ENCODE peak calls at places on chromosomes 4 and X, in nine cellular contexts. One of them, this sample, is unnamed.

GRCh38 chr4:76950052-76950845 is 697 bp downstream of the SEPTIN11 start:
- DNase-seq in SK-N-MC: no peak
- DNase-seq in CD8-positive, alpha-beta T cell: peak; percentile 49
- DNase-seq in lower leg skin: peak; percentile 92
- DNase-seq in astrocyte of the spinal cord: no peak
- DNase-seq in choroid plexus epithelial cell: peak; percentile 58
- DNase-seq in CD4-positive, alpha-beta memory T cell: peak; percentile 49
- DNase-seq in endodermal cell: peak; percentile 80
- DNase-seq in epithelial cell of esophagus: peak; percentile 46
- DNase-seq in this sample: peak; percentile 66

GRCh38 chrX:103404225-103405008 is 28.1 kb downstream of the BEX3 start:
- DNase-seq in astrocyte of the spinal cord: peak; percentile 86
- DNase-seq in epithelial cell of esophagus: peak; percentile 54
- DNase-seq in CD8-positive, alpha-beta T cell: peak; percentile 24
- DNase-seq in choroid plexus epithelial cell: peak; percentile 94
- DNase-seq in endodermal cell: peak; percentile 92
- DNase-seq in lower leg skin: no peak
- DNase-seq in SK-N-MC: no peak
- DNase-seq in CD4-positive, alpha-beta memory T cell: peak; percentile 18
- DNase-seq in this sample: peak; percentile 88

GRCh38 chr4:104420766-104421165 is 73.9 kb downstream of the CXXC4 start:
- DNase-seq in epithelial cell of esophagus: no peak
- DNase-seq in lower leg skin: no peak
- DNase-seq in astrocyte of the spinal cord: peak; percentile 52
- DNase-seq in CD8-positive, alpha-beta T cell: no peak
- DNase-seq in endodermal cell: peak; percentile 58
- DNase-seq in SK-N-MC: no peak
- DNase-seq in choroid plexus epithelial cell: no peak
- DNase-seq in CD4-positive, alpha-beta memory T cell: no peak
- DNase-seq in this sample: no peak

GRCh38 chr4:31045724-31046318 is 325.7 kb downstream of the PCDH7 start:
- DNase-seq in choroid plexus epithelial cell: peak; percentile 62
- DNase-seq in SK-N-MC: no peak
- DNase-seq in CD8-positive, alpha-beta T cell: no peak
- DNase-seq in epithelial cell of esophagus: peak; percentile 69
- DNase-seq in astrocyte of the spinal cord: peak; percentile 45
- DNase-seq in endodermal cell: peak; percentile 53
- DNase-seq in lower leg skin: no peak
- DNase-seq in CD4-positive, alpha-beta memory T cell: no peak
- DNase-seq in this sample: peak; percentile 13

GRCh38 chrX:110276778-110277177 is 41.1 kb downstream of the AMMECR1 start:
- DNase-seq in CD8-positive, alpha-beta T cell: no peak
- DNase-seq in astrocyte of the spinal cord: no peak
- DNase-seq in SK-N-MC: no peak
- DNase-seq in choroid plexus epithelial cell: no peak
- DNase-seq in endodermal cell: no peak
- DNase-seq in lower leg skin: no peak
- DNase-seq in epithelial cell of esophagus: no peak
- DNase-seq in CD4-positive, alpha-beta memory T cell: no peak
- DNase-seq in this sample: no peak

GRCh38 chr4:33914386-33914785 is 2329.9 kb downstream of the ARAP2 start:
- DNase-seq in choroid plexus epithelial cell: no peak
- DNase-seq in SK-N-MC: no peak
- DNase-seq in CD8-positive, alpha-beta T cell: no peak
- DNase-seq in astrocyte of the spinal cord: peak; percentile 32
- DNase-seq in endodermal cell: no peak
- DNase-seq in lower leg skin: no peak
- DNase-seq in epithelial cell of esophagus: no peak
- DNase-seq in CD4-positive, alpha-beta memory T cell: no peak
- DNase-seq in this sample: no peak

GRCh38 chr4:36348403-36348938 is 67.1 kb downstream of the DTHD1 start:
- DNase-seq in endodermal cell: no peak
- DNase-seq in CD8-positive, alpha-beta T cell: no peak
- DNase-seq in epithelial cell of esophagus: no peak
- DNase-seq in SK-N-MC: no peak
- DNase-seq in astrocyte of the spinal cord: no peak
- DNase-seq in CD4-positive, alpha-beta memory T cell: no peak
- DNase-seq in choroid plexus epithelial cell: no peak
- DNase-seq in lower leg skin: no peak
- DNase-seq in this sample: no peak

GRCh38 chrX:153864101-153864500 is 21.9 kb downstream of the L1CAM start:
- DNase-seq in SK-N-MC: no peak
- DNase-seq in lower leg skin: no peak
- DNase-seq in endodermal cell: no peak
- DNase-seq in astrocyte of the spinal cord: no peak
- DNase-seq in choroid plexus epithelial cell: no peak
- DNase-seq in epithelial cell of esophagus: no peak
- DNase-seq in CD8-positive, alpha-beta T cell: no peak
- DNase-seq in CD4-positive, alpha-beta memory T cell: no peak
- DNase-seq in this sample: no peak

GRCh38 chrX:139924069-139924695 is 8.7 kb downstream of the ATP11C start:
- DNase-seq in astrocyte of the spinal cord: no peak
- DNase-seq in CD8-positive, alpha-beta T cell: no peak
- DNase-seq in CD4-positive, alpha-beta memory T cell: no peak
- DNase-seq in endodermal cell: no peak
- DNase-seq in SK-N-MC: no peak
- DNase-seq in lower leg skin: no peak
- DNase-seq in epithelial cell of esophagus: no peak
- DNase-seq in choroid plexus epithelial cell: no peak
- DNase-seq in this sample: no peak

GRCh38 chrX:13647709-13648212 is 5.2 kb upstream of the TCEANC start:
- DNase-seq in CD4-positive, alpha-beta memory T cell: no peak
- DNase-seq in astrocyte of the spinal cord: peak; percentile 55
- DNase-seq in epithelial cell of esophagus: peak; percentile 36
- DNase-seq in endodermal cell: no peak
- DNase-seq in lower leg skin: no peak
- DNase-seq in SK-N-MC: no peak
- DNase-seq in choroid plexus epithelial cell: peak; percentile 77
- DNase-seq in CD8-positive, alpha-beta T cell: peak; percentile 50
- DNase-seq in this sample: peak; percentile 89

GRCh38 chr4:18105023-18106011 is 83.8 kb upstream of the LCORL start:
- DNase-seq in lower leg skin: no peak
- DNase-seq in CD4-positive, alpha-beta memory T cell: no peak
- DNase-seq in astrocyte of the spinal cord: no peak
- DNase-seq in CD8-positive, alpha-beta T cell: no peak
- DNase-seq in epithelial cell of esophagus: peak; percentile 60
- DNase-seq in endodermal cell: no peak
- DNase-seq in choroid plexus epithelial cell: no peak
- DNase-seq in SK-N-MC: no peak
- DNase-seq in this sample: no peak

GRCh38 chr4:4642201-4643025 is 100.6 kb upstream of the STX18 start:
- DNase-seq in CD4-positive, alpha-beta memory T cell: no peak
- DNase-seq in CD8-positive, alpha-beta T cell: no peak
- DNase-seq in endodermal cell: peak; percentile 89
- DNase-seq in lower leg skin: no peak
- DNase-seq in choroid plexus epithelial cell: no peak
- DNase-seq in SK-N-MC: no peak
- DNase-seq in astrocyte of the spinal cord: no peak
- DNase-seq in epithelial cell of esophagus: no peak
- DNase-seq in this sample: no peak

GRCh38 chrX:86002076-86002896 is 45.1 kb downstream of the CHM start:
- DNase-seq in epithelial cell of esophagus: peak; percentile 51
- DNase-seq in endodermal cell: peak; percentile 92
- DNase-seq in choroid plexus epithelial cell: peak; percentile 73
- DNase-seq in CD8-positive, alpha-beta T cell: peak; percentile 12
- DNase-seq in astrocyte of the spinal cord: peak; percentile 60
- DNase-seq in CD4-positive, alpha-beta memory T cell: no peak
- DNase-seq in lower leg skin: no peak
- DNase-seq in SK-N-MC: no peak
- DNase-seq in this sample: peak; percentile 38

GRCh38 chr4:185730387-185730786 is 81.6 kb downstream of the SORBS2 start:
- DNase-seq in CD4-positive, alpha-beta memory T cell: no peak
- DNase-seq in astrocyte of the spinal cord: peak; percentile 73
- DNase-seq in CD8-positive, alpha-beta T cell: no peak
- DNase-seq in epithelial cell of esophagus: peak; percentile 53
- DNase-seq in SK-N-MC: no peak
- DNase-seq in endodermal cell: no peak
- DNase-seq in choroid plexus epithelial cell: peak; percentile 82
- DNase-seq in lower leg skin: no peak
- DNase-seq in this sample: no peak

GRCh38 chrX:13473666-13474516 is 95.5 kb upstream of the EGFL6 start:
- DNase-seq in CD4-positive, alpha-beta memory T cell: peak; percentile 30
- DNase-seq in lower leg skin: no peak
- DNase-seq in astrocyte of the spinal cord: peak; percentile 26
- DNase-seq in SK-N-MC: no peak
- DNase-seq in CD8-positive, alpha-beta T cell: peak; percentile 11
- DNase-seq in epithelial cell of esophagus: no peak
- DNase-seq in choroid plexus epithelial cell: peak; percentile 63
- DNase-seq in endodermal cell: no peak
- DNase-seq in this sample: peak; percentile 62

GRCh38 chr4:126939401-126939800 is 693.4 kb upstream of the INTU start:
- DNase-seq in CD4-positive, alpha-beta memory T cell: no peak
- DNase-seq in astrocyte of the spinal cord: peak; percentile 67
- DNase-seq in lower leg skin: no peak
- DNase-seq in choroid plexus epithelial cell: peak; percentile 81
- DNase-seq in SK-N-MC: no peak
- DNase-seq in CD8-positive, alpha-beta T cell: no peak
- DNase-seq in endodermal cell: no peak
- DNase-seq in epithelial cell of esophagus: peak; percentile 67
- DNase-seq in this sample: peak; percentile 52

GRCh38 chrX:115344885-115345653 is 55.6 kb downstream of the LUZP4 start:
- DNase-seq in astrocyte of the spinal cord: peak; percentile 96
- DNase-seq in CD8-positive, alpha-beta T cell: no peak
- DNase-seq in SK-N-MC: peak; percentile 82
- DNase-seq in epithelial cell of esophagus: peak; percentile 92
- DNase-seq in lower leg skin: peak; percentile 96
- DNase-seq in CD4-positive, alpha-beta memory T cell: no peak
- DNase-seq in endodermal cell: peak; percentile 83
- DNase-seq in choroid plexus epithelial cell: peak; percentile 98
- DNase-seq in this sample: peak; percentile 95
- H3K4me3 ChIP-seq in astrocyte of the spinal cord: no peak overlapping the region
- H3K4me3 ChIP-seq in CD8-positive, alpha-beta T cell: no peak overlapping the region
- H3K4me3 ChIP-seq in SK-N-MC: peak overlapping the region; percentile 46
- H3K4me3 ChIP-seq in epithelial cell of esophagus: no peak overlapping the region
- H3K4me3 ChIP-seq in lower leg skin: no peak overlapping the region
- H3K4me3 ChIP-seq in CD4-positive, alpha-beta memory T cell: no peak overlapping the region
- H3K4me3 ChIP-seq in endodermal cell: no peak overlapping the region
- H3K4me3 ChIP-seq in choroid plexus epithelial cell: no peak overlapping the region
- H3K4me3 ChIP-seq in this sample: no peak overlapping the region

GRCh38 chr4:153520227-153520626 is 54.1 kb downstream of the TMEM131L start:
- DNase-seq in choroid plexus epithelial cell: no peak
- DNase-seq in endodermal cell: no peak
- DNase-seq in epithelial cell of esophagus: no peak
- DNase-seq in SK-N-MC: no peak
- DNase-seq in lower leg skin: no peak
- DNase-seq in CD4-positive, alpha-beta memory T cell: no peak
- DNase-seq in astrocyte of the spinal cord: no peak
- DNase-seq in CD8-positive, alpha-beta T cell: no peak
- DNase-seq in this sample: no peak
- H3K4me3 ChIP-seq in choroid plexus epithelial cell: no peak overlapping the region
- H3K4me3 ChIP-seq in endodermal cell: no peak overlapping the region
- H3K4me3 ChIP-seq in epithelial cell of esophagus: no peak overlapping the region
- H3K4me3 ChIP-seq in SK-N-MC: no peak overlapping the region
- H3K4me3 ChIP-seq in lower leg skin: no peak overlapping the region
- H3K4me3 ChIP-seq in CD4-positive, alpha-beta memory T cell: no peak overlapping the region
- H3K4me3 ChIP-seq in astrocyte of the spinal cord: no peak overlapping the region
- H3K4me3 ChIP-seq in CD8-positive, alpha-beta T cell: no peak overlapping the region
- H3K4me3 ChIP-seq in this sample: no peak overlapping the region

GRCh38 chrX:69179380-69179911 is 14.2 kb upstream of the PJA1 start:
- DNase-seq in endodermal cell: peak; percentile 70
- DNase-seq in astrocyte of the spinal cord: peak; percentile 5
- DNase-seq in CD8-positive, alpha-beta T cell: no peak
- DNase-seq in epithelial cell of esophagus: no peak
- DNase-seq in SK-N-MC: no peak
- DNase-seq in choroid plexus epithelial cell: no peak
- DNase-seq in CD4-positive, alpha-beta memory T cell: no peak
- DNase-seq in lower leg skin: no peak
- DNase-seq in this sample: no peak
- H3K4me3 ChIP-seq in endodermal cell: no peak overlapping the region
- H3K4me3 ChIP-seq in astrocyte of the spinal cord: no peak overlapping the region
- H3K4me3 ChIP-seq in CD8-positive, alpha-beta T cell: no peak overlapping the region
- H3K4me3 ChIP-seq in epithelial cell of esophagus: no peak overlapping the region
- H3K4me3 ChIP-seq in SK-N-MC: no peak overlapping the region
- H3K4me3 ChIP-seq in choroid plexus epithelial cell: no peak overlapping the region
- H3K4me3 ChIP-seq in CD4-positive, alpha-beta memory T cell: no peak overlapping the region
- H3K4me3 ChIP-seq in lower leg skin: no peak overlapping the region
- H3K4me3 ChIP-seq in this sample: no peak overlapping the region

GRCh38 chr4:37451646-37452045 is 207.1 kb downstream of the NWD2 start:
- DNase-seq in CD8-positive, alpha-beta T cell: no peak
- DNase-seq in lower leg skin: no peak
- DNase-seq in endodermal cell: no peak
- DNase-seq in choroid plexus epithelial cell: no peak
- DNase-seq in epithelial cell of esophagus: peak; percentile 51
- DNase-seq in CD4-positive, alpha-beta memory T cell: no peak
- DNase-seq in astrocyte of the spinal cord: no peak
- DNase-seq in SK-N-MC: no peak
- DNase-seq in this sample: no peak

GRCh38 chr4:37455301-37456062 is 210.9 kb downstream of the NWD2 start:
- DNase-seq in choroid plexus epithelial cell: no peak
- DNase-seq in epithelial cell of esophagus: no peak
- DNase-seq in CD8-positive, alpha-beta T cell: no peak
- DNase-seq in endodermal cell: no peak
- DNase-seq in astrocyte of the spinal cord: no peak
- DNase-seq in CD4-positive, alpha-beta memory T cell: no peak
- DNase-seq in lower leg skin: no peak
- DNase-seq in SK-N-MC: no peak
- DNase-seq in this sample: no peak

GRCh38 chr4:37454263-37454800 is 209.8 kb downstream of the NWD2 start:
- DNase-seq in endodermal cell: peak; percentile 50
- DNase-seq in CD8-positive, alpha-beta T cell: no peak
- DNase-seq in astrocyte of the spinal cord: no peak
- DNase-seq in CD4-positive, alpha-beta memory T cell: no peak
- DNase-seq in choroid plexus epithelial cell: no peak
- DNase-seq in lower leg skin: no peak
- DNase-seq in epithelial cell of esophagus: no peak
- DNase-seq in SK-N-MC: no peak
- DNase-seq in this sample: no peak

GRCh38 chr4:37453004-37453360 is 208.4 kb downstream of the NWD2 start:
- DNase-seq in SK-N-MC: no peak
- DNase-seq in epithelial cell of esophagus: peak; percentile 92
- DNase-seq in CD8-positive, alpha-beta T cell: peak; percentile 25
- DNase-seq in CD4-positive, alpha-beta memory T cell: peak; percentile 28
- DNase-seq in lower leg skin: no peak
- DNase-seq in endodermal cell: peak; percentile 86
- DNase-seq in astrocyte of the spinal cord: peak; percentile 70
- DNase-seq in choroid plexus epithelial cell: peak; percentile 85
- DNase-seq in this sample: peak; percentile 58

DNA sequence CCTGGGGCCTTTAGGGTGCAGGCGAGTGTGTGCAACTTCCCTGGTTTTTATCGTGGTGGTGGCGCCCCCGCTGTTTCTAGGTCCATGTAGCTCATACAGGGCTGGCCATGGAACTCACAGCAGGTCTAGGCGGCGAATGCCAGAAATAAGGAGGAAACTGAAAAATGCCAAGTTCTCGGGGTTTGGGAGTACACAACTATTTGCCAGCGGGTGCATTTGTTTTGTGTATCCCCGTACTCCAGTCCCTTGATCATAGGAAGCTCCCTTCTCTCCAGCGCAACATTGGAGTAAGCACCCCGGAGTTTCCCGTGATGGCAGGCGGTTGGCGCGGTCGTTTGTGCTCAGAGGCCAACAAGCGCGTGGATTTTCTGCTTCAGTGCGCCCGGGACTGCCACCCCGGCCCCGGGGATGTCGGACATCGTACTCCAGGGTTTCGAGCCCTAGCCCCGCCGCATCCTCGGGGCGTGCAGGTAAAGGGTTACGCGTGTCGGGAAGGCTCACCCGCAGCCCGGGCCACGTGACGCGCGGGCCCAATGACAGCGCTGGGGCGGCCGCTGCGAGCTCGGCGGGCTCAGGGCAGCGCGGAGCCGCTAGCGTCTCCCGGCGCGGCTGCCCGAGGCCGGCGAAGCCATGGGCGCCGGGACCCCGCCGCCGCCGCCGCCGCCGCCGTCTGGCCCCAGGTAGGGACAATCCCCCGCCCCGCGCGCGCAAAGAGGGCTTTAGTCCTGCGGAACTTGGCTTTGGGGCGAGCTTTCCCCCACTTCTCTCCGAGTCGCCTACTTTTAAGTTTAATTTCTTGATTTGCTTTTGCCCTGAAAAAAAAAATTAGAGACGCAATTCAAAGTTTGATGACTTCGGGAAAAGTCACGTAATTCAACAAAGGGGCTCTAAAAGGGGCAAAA is 209.1 kb downstream of the NWD2 start:
- DNase-seq in CD4-positive, alpha-beta memory T cell: peak; percentile 29
- DNase-seq in astrocyte of the spinal cord: peak; percentile 18
- DNase-seq in CD8-positive, alpha-beta T cell: peak; percentile 36
- DNase-seq in epithelial cell of esophagus: peak; percentile 75
- DNase-seq in lower leg skin: peak; percentile 85
- DNase-seq in SK-N-MC: no peak
- DNase-seq in choroid plexus epithelial cell: peak; percentile 15
- DNase-seq in endodermal cell: peak; percentile 90
- DNase-seq in this sample: peak; percentile 5
- H3K4me3 ChIP-seq in CD4-positive, alpha-beta memory T cell: peak overlapping the region; percentile 41
- H3K4me3 ChIP-seq in astrocyte of the spinal cord: peak overlapping the region; percentile 45
- H3K4me3 ChIP-seq in CD8-positive, alpha-beta T cell: peak overlapping the region; percentile 49
- H3K4me3 ChIP-seq in epithelial cell of esophagus: peak overlapping the region; percentile 44
- H3K4me3 ChIP-seq in lower leg skin: peak overlapping the region; percentile 42
- H3K4me3 ChIP-seq in SK-N-MC: peak overlapping the region; percentile 63
- H3K4me3 ChIP-seq in choroid plexus epithelial cell: peak overlapping the region; percentile 53
- H3K4me3 ChIP-seq in endodermal cell: peak overlapping the region; percentile 83
- H3K4me3 ChIP-seq in this sample: peak overlapping the region; percentile 47